ENCODE peak calls at places on chromosomes 16 and 17, in four cellular contexts. V is heart left ventricle; E is effector memory CD4-positive, alpha-beta T cell; P is CD8-positive, alpha-beta memory T cell. H is an unnamed sample. For H3K9me3, the result is how much of the 10 kb centered on the place peaks cover.

GRCh38 chr16:81366316-81366932 is 51.7 kb downstream of the GAN start:
- DNase-seq in V (no peak), E (no peak), P (no peak), H (no peak)

GRCh38 chr17:47975189-47975814 is 4.4 kb downstream of the CDK5RAP3 start:
- DNase-seq in V (no peak), E (no peak), P (no peak), H (no peak)

GRCh38 chr17:20920813-20921199 is 122.0 kb downstream of the USP22 start:
- DNase-seq in V (no peak), E (no peak), P (no peak), H (no peak)

GRCh38 chr16:50469744-50470301 is 78.4 kb upstream of the NKD1 start:
- DNase-seq in V (peak), E (no peak), P (no peak), H (no peak)

GRCh38 chr17:81171941-81172340 is 5.9 kb upstream of the AATK start:
- DNase-seq in V (no peak), E (no peak), P (no peak), H (no peak)

GRCh38 chr16:12901204-12901596 is 198 bp upstream of the SHISA9 start:
- DNase-seq in V (no peak), E (no peak), P (no peak), H (no peak)

GRCh38 chr16:66081967-66082366 is 284.5 kb upstream of the CDH5 start:
- DNase-seq in V (no peak), E (no peak), P (no peak), H (no peak)

GRCh38 chr16:11329080-11329491 is 16.2 kb upstream of the RMI2 start:
- DNase-seq in V (no peak), E (no peak), P (no peak), H (no peak)

GRCh38 chr17:64320613-64321553 is 57.8 kb upstream of the TEX2 start:
- DNase-seq in V (peak), E (peak), P (peak), H (peak)

GRCh38 chr17:30821751-30822723 is 2.5 kb downstream of the CRLF3 start:
- DNase-seq in V (no peak), E (no peak), P (no peak), H (no peak)

GRCh38 chr16:10171225-10171624 is 11.0 kb downstream of the GRIN2A start:
- DNase-seq in V (no peak), E (no peak), P (no peak), H (no peak)

GRCh38 chr16:55189975-55190636 is 133.9 kb upstream of the IRX6 start:
- DNase-seq in V (no peak), E (no peak), P (no peak), H (no peak)

GRCh38 chr17:1137465-1137894 is 42.3 kb downstream of the ABR start:
- DNase-seq in V (no peak), E (peak), P (no peak), H (no peak)

GRCh38 chr17:79622776-79623175 is 11.9 kb upstream of the RBFOX3 start:
- DNase-seq in V (peak), E (no peak), P (peak), H (no peak)

GRCh38 chr16:49620158-49620867 is 235.6 kb downstream of the ZNF423 start:
- DNase-seq in V (peak), E (no peak), P (no peak), H (peak)

GRCh38 chr16:14667347-14668266 is 26.5 kb downstream of the PLA2G10 start:
- DNase-seq in V (no peak), E (no peak), P (no peak), H (peak)

GRCh38 chr17:1511756-1512321 is 4.6 kb downstream of the INPP5K start:
- DNase-seq in V (peak), E (no peak), P (no peak), H (peak)

GRCh38 chr16:87834668-87835473 is 34.4 kb downstream of the SLC7A5 start:
- DNase-seq in V (peak), E (no peak), P (no peak), H (no peak)

GRCh38 chr17:39752241-39752831 is 14.6 kb downstream of the GRB7 start:
- DNase-seq in V (no peak), E (no peak), P (peak), H (no peak)

GRCh38 chr16:53754938-53755910 is 51.3 kb downstream of the FTO start:
- DNase-seq in V (no peak), E (no peak), P (no peak), H (no peak)

GRCh38 chr17:50098583-50098982 is 3.4 kb downstream of the PDK2 start:
- DNase-seq in V (no peak), E (no peak), P (no peak), H (no peak)

GRCh38 chr16:1413684-1414531 is 596 bp downstream of the UNKL start:
- DNase-seq in V (peak), E (peak), P (peak), H (peak)

GRCh38 chr17:82320140-82320840 is 2.9 kb upstream of the CD7 start:
- DNase-seq in V (no peak), E (no peak), P (peak), H (no peak)

GRCh38 chr17:54727624-54728023 is 173.0 kb upstream of the TOM1L1 start:
- DNase-seq in V (no peak), E (no peak), P (no peak), H (no peak)
- H3K9me3 ChIP-seq in V (under half), E (under half), P (under half), H (under half)

GRCh38 chr17:41691031-41691777 is 2.5 kb downstream of the EIF1 start:
- DNase-seq in V (no peak), E (peak), P (peak), H (no peak)

GRCh38 chr17:41697122-41697962 is 8.7 kb downstream of the EIF1 start:
- DNase-seq in V (peak), E (no peak), P (no peak), H (peak)

GRCh38 chr17:41692722-41693521 is 4.2 kb downstream of the EIF1 start:
- DNase-seq in V (no peak), E (no peak), P (no peak), H (no peak)

GRCh38 chr17:41695954-41696720 is 7.5 kb downstream of the EIF1 start:
- DNase-seq in V (peak), E (peak), P (peak), H (peak)

DNA sequence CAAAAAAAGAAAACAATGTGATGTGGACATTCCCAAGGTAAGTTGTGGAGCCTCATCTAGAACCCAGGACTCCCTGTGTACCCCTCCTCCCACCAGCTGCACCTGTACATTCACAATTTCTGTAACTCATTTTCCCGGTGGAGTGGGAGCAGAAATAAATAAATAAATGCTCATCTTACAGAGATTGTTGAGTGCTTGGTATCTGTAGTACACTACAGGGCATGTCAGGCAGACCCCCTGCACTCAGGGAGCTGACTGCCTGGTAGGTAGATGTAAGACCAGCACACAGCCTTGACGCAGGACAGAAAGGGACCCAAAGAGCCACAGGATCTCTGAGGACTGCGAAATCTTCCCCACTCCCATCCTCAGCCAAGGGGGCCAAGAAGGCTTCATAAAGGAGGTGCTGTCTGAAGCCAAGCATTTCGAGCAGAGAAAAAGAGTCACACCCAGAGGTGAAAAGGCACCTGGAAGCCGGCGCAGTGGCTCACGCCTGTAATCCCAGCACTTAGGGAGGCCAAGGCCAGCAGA is 6.5 kb downstream of the EIF1 start:
- DNase-seq in V (no peak), E (no peak), P (no peak), H (no peak)
- H3K4me3 ChIP-seq in V (no peak), E (no peak), P (no peak), H (no peak)

GRCh38 chr17:72399608-72400487 is 279.0 kb downstream of the SOX9 start:
- DNase-seq in V (no peak), E (no peak), P (no peak), H (no peak)

GRCh38 chr17:72397223-72397667 is 276.4 kb downstream of the SOX9 start:
- DNase-seq in V (no peak), E (no peak), P (no peak), H (no peak)

GRCh38 chr17:72396121-72396520 is 275.3 kb downstream of the SOX9 start:
- DNase-seq in V (no peak), E (no peak), P (no peak), H (no peak)

GRCh38 chr17:72399023-72399607 is 278.3 kb downstream of the SOX9 start:
- DNase-seq in V (no peak), E (no peak), P (no peak), H (no peak)

DNA sequence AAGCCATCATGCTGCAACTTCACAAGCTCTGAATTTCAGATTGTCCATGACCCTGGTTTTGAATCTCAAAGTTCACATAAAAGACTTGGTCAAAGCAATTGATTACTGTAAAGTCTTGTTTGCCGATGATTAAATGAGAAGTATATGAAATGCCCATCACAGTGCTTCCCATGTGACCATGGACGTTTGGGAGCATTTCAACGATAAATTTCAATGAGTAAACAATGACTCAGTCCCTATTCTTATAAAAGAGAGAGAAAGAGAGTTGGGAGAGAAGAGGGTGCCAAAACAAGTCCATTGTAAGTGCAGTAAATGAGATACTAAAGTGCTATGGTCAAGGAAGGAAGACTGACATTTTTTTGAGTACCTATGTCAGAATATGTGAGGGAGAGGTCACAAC is 276.9 kb downstream of the SOX9 start:
- DNase-seq in V (no peak), E (no peak), P (no peak), H (no peak)
- H3K9me3 ChIP-seq in V (under half), E (under half), P (under half), H (under half)

DNA sequence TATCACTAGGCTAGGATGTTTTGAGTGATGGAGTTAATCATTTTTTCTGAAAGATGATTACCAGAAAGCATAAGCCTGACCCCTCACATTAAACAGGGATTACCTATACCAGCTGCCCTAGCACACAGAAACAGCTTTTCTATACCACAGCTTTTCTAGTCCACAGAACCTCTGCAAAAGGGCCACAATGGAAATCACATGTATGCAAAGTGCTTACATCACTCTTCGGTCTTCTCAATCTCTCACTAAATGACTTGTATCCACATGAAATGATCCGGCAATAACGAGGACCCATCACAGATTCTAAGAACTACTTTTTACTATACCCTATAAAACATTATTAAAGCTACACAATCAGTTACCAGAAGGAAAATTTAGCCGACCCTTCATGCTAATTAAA is 2.6 kb downstream of the CSNK2A2 start:
- DNase-seq in V (no peak), E (no peak), P (no peak), H (no peak)
- H3K4me3 ChIP-seq in V (no peak), E (no peak), P (no peak), H (no peak)

H was measured in lung.